ENCODE peak calls at places on chromosomes 4 and X, in seven cellular contexts. W, H, O, U, S, T and A are unnamed samples.

GRCh38 chr4:76867880-76868655 is 29.9 kb downstream of the SOWAHB start:
- DNase-seq in W (peak; percentile 78), H (no peak), O (no peak), U (no peak), S (no peak), T (no peak), A (peak; percentile 25)

GRCh38 chr4:87235020-87235671 is 14.7 kb upstream of the KLHL8 start:
- DNase-seq in W (no peak), H (no peak), O (no peak), U (no peak), S (peak; percentile 37), T (no peak), A (no peak)

GRCh38 chr4:179095585-179096228 is 1653.5 kb upstream of the AGA start:
- DNase-seq in W (peak; percentile 68), H (no peak), O (no peak), U (peak; percentile 85), S (peak; percentile 52), T (no peak), A (no peak)

GRCh38 chr4:139892973-139893736 is 227.5 kb downstream of the MGST2 start:
- DNase-seq in W (no peak), H (no peak), O (no peak), U (no peak), S (no peak), T (no peak), A (no peak)

GRCh38 chrX:30713061-30713525 is 59.9 kb downstream of the GK start:
- DNase-seq in W (peak; percentile 71), H (no peak), O (no peak), U (peak; percentile 75), S (peak; percentile 61), T (peak; percentile 45), A (peak; percentile 34)

GRCh38 chrX:38138157-38138556 is 82.5 kb downstream of the SRPX start:
- DNase-seq in W (no peak), H (no peak), O (no peak), U (no peak), S (no peak), T (no peak), A (no peak)

GRCh38 chr4:34922325-34922724 is 1322.0 kb downstream of the ARAP2 start:
- DNase-seq in W (no peak), H (no peak), O (no peak), U (no peak), S (no peak), T (no peak), A (no peak)

GRCh38 chr4:99202536-99202935 is 16.5 kb downstream of the ADH6 start:
- DNase-seq in W (no peak), H (no peak), O (no peak), U (no peak), S (peak; percentile 8), T (peak; percentile 61), A (no peak)

GRCh38 chr4:19615086-19615689 is 636.5 kb upstream of the SLIT2 start:
- DNase-seq in W (no peak), H (peak; percentile 21), O (no peak), U (no peak), S (no peak), T (no peak), A (peak; percentile 24)

GRCh38 chrX:76971393-76972376 is 475.5 kb upstream of the FGF16 start:
- DNase-seq in W (no peak), H (no peak), O (no peak), U (no peak), S (no peak), T (no peak), A (no peak)

GRCh38 chr4:140254656-140255299 is 100.8 kb upstream of the MAML3 start:
- DNase-seq in W (peak; percentile 49), H (no peak), O (no peak), U (no peak), S (peak; percentile 54), T (no peak), A (no peak)

GRCh38 chrX:70088791-70089190 is 26.5 kb downstream of the OTUD6A start:
- DNase-seq in W (no peak), H (no peak), O (no peak), U (no peak), S (no peak), T (no peak), A (no peak)

GRCh38 chr4:154490589-154491340 is 834 bp downstream of the DCHS2 start:
- DNase-seq in W (peak; percentile 49), H (no peak), O (peak; percentile 66), U (peak; percentile 23), S (no peak), T (no peak), A (peak; percentile 75)

GRCh38 chr4:166481739-166482138 is 608.7 kb downstream of the TLL1 start:
- DNase-seq in W (no peak), H (no peak), O (no peak), U (no peak), S (no peak), T (no peak), A (no peak)

GRCh38 chrX:30674799-30675198 is 21.6 kb downstream of the GK start:
- DNase-seq in W (no peak), H (no peak), O (no peak), U (no peak), S (no peak), T (no peak), A (no peak)

GRCh38 chr4:20359692-20360091 is 108.0 kb downstream of the SLIT2 start:
- DNase-seq in W (no peak), H (no peak), O (no peak), U (no peak), S (no peak), T (no peak), A (no peak)

GRCh38 chrX:53859890-53860289 is 173.4 kb upstream of the HUWE1 start:
- DNase-seq in W (no peak), H (no peak), O (no peak), U (no peak), S (no peak), T (no peak), A (no peak)

DNA sequence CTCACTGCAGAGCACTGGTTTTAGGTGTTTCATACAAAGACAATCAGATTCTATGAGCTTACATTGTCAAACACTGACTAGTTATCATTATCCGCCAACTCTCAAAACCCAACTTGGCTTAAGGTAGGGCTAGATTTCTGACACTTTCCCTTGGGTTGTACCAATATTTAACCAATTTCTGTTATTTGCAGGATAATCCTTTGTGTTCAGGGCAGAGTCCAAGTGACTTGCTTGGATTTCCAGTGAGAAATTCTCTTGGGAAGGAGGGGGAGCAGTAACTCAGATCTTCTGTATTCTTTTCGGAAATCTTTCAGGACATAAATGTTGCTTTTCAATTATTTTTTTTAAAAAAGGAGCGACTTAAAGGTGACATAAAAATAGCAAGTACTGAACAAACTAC is 23.1 kb downstream of the DGKK start:
- DNase-seq in W (no peak), H (no peak), O (no peak), U (no peak), S (no peak), T (no peak), A (no peak)
- H3K27me3 ChIP-seq in W (no peaks in the 10 kb centered on the region), H (no peaks in the 10 kb centered on the region), O (peaks cover 10% of the 10 kb centered on the region), U (no peaks in the 10 kb centered on the region), S (peaks cover 37% of the 10 kb centered on the region), T (no peaks in the 10 kb centered on the region), A (no peaks in the 10 kb centered on the region)

GRCh38 chr4:8858188-8858924 is 13.3 kb downstream of the HMX1 start:
- DNase-seq in W (no peak), H (no peak), O (peak; percentile 47), U (no peak), S (no peak), T (no peak), A (no peak)
- H3K27me3 ChIP-seq in W (peaks cover 97% of the 10 kb centered on the region), H (peaks cover 95% of the 10 kb centered on the region), O (peaks cover 96% of the 10 kb centered on the region), U (peaks cover 100% of the 10 kb centered on the region), S (peaks cover 92% of the 10 kb centered on the region), T (peaks cover 99% of the 10 kb centered on the region), A (peaks cover 15% of the 10 kb centered on the region)

DNA sequence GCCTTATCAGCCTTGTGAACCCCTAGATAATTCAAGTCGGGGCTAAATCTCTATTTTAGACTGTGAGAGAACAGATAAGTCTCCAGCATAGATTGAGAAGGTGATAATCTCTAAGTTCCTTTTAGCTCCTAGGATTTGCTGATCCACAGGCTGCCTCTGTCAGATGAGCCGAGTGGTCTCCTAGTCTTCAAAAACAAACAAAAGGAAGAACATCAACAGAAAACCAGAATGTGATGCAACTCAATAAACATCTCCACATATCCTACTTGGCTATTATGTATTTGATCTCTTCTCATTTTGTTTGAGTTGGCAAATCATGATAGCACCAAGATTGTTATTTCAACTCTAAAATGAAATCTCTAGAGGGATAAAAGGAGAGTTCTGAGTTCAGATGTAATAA is 88.4 kb upstream of the SLC7A11 start:
- DNase-seq in W (no peak), H (no peak), O (no peak), U (no peak), S (peak; percentile 30), T (no peak), A (no peak)
- H3K27me3 ChIP-seq in W (no peaks in the 10 kb centered on the region), H (no peaks in the 10 kb centered on the region), O (no peaks in the 10 kb centered on the region), U (no peaks in the 10 kb centered on the region), S (no peaks in the 10 kb centered on the region), T (no peaks in the 10 kb centered on the region), A (no peaks in the 10 kb centered on the region)

DNA sequence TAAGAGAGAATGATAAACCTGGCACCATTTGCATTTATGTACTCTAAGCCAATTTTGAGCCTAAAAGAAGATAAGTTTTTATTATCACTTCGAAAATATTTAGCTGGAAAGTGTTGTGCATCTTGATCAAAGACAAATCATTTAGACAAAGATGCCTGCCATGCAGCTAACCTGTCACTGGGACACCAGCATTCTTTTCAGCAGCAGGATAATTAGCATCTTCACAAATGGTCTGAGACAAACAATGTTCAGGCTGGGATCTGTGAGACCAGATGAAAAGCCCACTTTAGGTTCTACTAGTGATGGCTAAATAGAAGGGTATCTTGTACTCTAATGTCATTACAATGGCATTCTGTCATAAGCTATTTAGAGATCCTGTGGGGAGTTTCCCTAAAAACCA is 7.1 kb downstream of the PRDM8 start:
- DNase-seq in W (no peak), H (no peak), O (no peak), U (no peak), S (no peak), T (no peak), A (no peak)
- H3K27me3 ChIP-seq in W (peaks cover 94% of the 10 kb centered on the region), H (peaks cover 59% of the 10 kb centered on the region), O (no peaks in the 10 kb centered on the region), U (peaks cover 100% of the 10 kb centered on the region), S (no peaks in the 10 kb centered on the region), T (peaks cover 40% of the 10 kb centered on the region), A (no peaks in the 10 kb centered on the region)

GRCh38 chrX:8684201-8684600 is 47.7 kb downstream of the ANOS1 start:
- DNase-seq in W (no peak), H (no peak), O (no peak), U (no peak), S (no peak), T (no peak), A (no peak)
- H3K27me3 ChIP-seq in W (no peaks in the 10 kb centered on the region), H (no peaks in the 10 kb centered on the region), O (no peaks in the 10 kb centered on the region), U (no peaks in the 10 kb centered on the region), S (no peaks in the 10 kb centered on the region), T (no peaks in the 10 kb centered on the region), A (no peaks in the 10 kb centered on the region)